ENCODE peak calls at places on chromosomes 2 and 18, in six cellular contexts. D is hepatocyte, O is tibial artery, N is cardiac muscle cell, B is endothelial cell of umbilical vein, K is iPS DF 6.9. G is an unnamed sample. For H3K36me3, the result is how much of the 10 kb centered on the place peaks cover.

GRCh38 chr18:68915066-68915465 is 117.2 kb downstream of the CCDC102B start:
- DNase-seq in O (no peak), N (no peak), D (no peak), K (no peak), B (no peak), G (no peak)

GRCh38 chr2:144595279-144595678 is 75.4 kb upstream of the ZEB2 start:
- DNase-seq in N (no peak), O (no peak), D (no peak), K (no peak), B (peak), G (no peak)

GRCh38 chr2:158214431-158214830 is 112.8 kb downstream of the UPP2 start:
- DNase-seq in B (peak), K (no peak), N (peak), D (peak), O (peak), G (no peak)

GRCh38 chr2:85277416-85278158 is 50.2 kb downstream of the TGOLN2 start:
- DNase-seq in D (peak), B (peak), K (no peak), N (peak), O (no peak), G (no peak)

GRCh38 chr2:117858892-117859531 is 44.5 kb downstream of the DDX18 start:
- DNase-seq in D (no peak), K (no peak), O (no peak), B (no peak), N (no peak), G (no peak)

GRCh38 chr2:189566046-189566445 is 14.5 kb downstream of the SLC40A1 start:
- DNase-seq in B (peak), N (peak), O (peak), K (no peak), D (no peak), G (no peak)

GRCh38 chr2:30334738-30335426 is 103.5 kb downstream of the LBH start:
- DNase-seq in B (no peak), O (no peak), N (no peak), D (no peak), K (no peak), G (no peak)

GRCh38 chr2:205734436-205734835 is 52.1 kb downstream of the NRP2 start:
- DNase-seq in O (no peak), B (peak), D (peak), N (peak), K (no peak), G (no peak)

GRCh38 chr2:136582631-136583205 is 182.6 kb upstream of the THSD7B start:
- DNase-seq in K (peak), B (no peak), D (peak), N (peak), O (no peak), G (no peak)

GRCh38 chr18:62880034-62880433 is 164.7 kb downstream of the PHLPP1 start:
- DNase-seq in B (no peak), K (no peak), D (no peak), N (no peak), O (no peak), G (no peak)

GRCh38 chr18:78041218-78041617 is 791.6 kb downstream of the GALR1 start:
- DNase-seq in D (no peak), B (no peak), O (no peak), N (no peak), K (no peak), G (no peak)

GRCh38 chr18:74286106-74286856 is 5.5 kb downstream of the CYB5A start:
- DNase-seq in O (no peak), D (no peak), K (no peak), B (no peak), N (no peak), G (no peak)

GRCh38 chr2:53242090-53242489 is 525.5 kb upstream of the CHAC2 start:
- DNase-seq in B (no peak), D (peak), O (no peak), N (no peak), K (no peak), G (no peak)

GRCh38 chr2:150620860-150621259 is 133.4 kb upstream of the RND3 start:
- DNase-seq in B (no peak), K (no peak), O (no peak), D (no peak), N (no peak), G (no peak)

GRCh38 chr18:78679861-78680260 is 299.8 kb upstream of the SALL3 start:
- DNase-seq in D (no peak), B (no peak), O (no peak), K (no peak), N (no peak), G (no peak)

GRCh38 chr18:76988827-76989646 is 143.5 kb downstream of the MBP start:
- DNase-seq in B (no peak), K (no peak), O (no peak), N (no peak), D (no peak), G (no peak)

GRCh38 chr2:30821960-30822359 is 14.7 kb upstream of the CAPN13 start:
- DNase-seq in K (no peak), D (no peak), N (no peak), O (no peak), B (no peak), G (no peak)

GRCh38 chr2:20273045-20273444 is 48.1 kb upstream of the SDC1 start:
- DNase-seq in D (no peak), N (no peak), K (no peak), B (no peak), O (no peak), G (no peak)

GRCh38 chr2:161592713-161593112 is 31.5 kb upstream of the SLC4A10 start:
- DNase-seq in O (no peak), D (no peak), N (no peak), K (no peak), B (no peak), G (no peak)

GRCh38 chr2:168948621-168949212 is 47.6 kb downstream of the G6PC2 start:
- DNase-seq in D (peak), K (no peak), N (peak), O (no peak), B (peak), G (no peak)

GRCh38 chr2:38176619-38177021 is 100.7 kb upstream of the CYP1B1 start:
- DNase-seq in B (no peak), O (no peak), D (no peak), K (no peak), N (peak), G (no peak)

DNA sequence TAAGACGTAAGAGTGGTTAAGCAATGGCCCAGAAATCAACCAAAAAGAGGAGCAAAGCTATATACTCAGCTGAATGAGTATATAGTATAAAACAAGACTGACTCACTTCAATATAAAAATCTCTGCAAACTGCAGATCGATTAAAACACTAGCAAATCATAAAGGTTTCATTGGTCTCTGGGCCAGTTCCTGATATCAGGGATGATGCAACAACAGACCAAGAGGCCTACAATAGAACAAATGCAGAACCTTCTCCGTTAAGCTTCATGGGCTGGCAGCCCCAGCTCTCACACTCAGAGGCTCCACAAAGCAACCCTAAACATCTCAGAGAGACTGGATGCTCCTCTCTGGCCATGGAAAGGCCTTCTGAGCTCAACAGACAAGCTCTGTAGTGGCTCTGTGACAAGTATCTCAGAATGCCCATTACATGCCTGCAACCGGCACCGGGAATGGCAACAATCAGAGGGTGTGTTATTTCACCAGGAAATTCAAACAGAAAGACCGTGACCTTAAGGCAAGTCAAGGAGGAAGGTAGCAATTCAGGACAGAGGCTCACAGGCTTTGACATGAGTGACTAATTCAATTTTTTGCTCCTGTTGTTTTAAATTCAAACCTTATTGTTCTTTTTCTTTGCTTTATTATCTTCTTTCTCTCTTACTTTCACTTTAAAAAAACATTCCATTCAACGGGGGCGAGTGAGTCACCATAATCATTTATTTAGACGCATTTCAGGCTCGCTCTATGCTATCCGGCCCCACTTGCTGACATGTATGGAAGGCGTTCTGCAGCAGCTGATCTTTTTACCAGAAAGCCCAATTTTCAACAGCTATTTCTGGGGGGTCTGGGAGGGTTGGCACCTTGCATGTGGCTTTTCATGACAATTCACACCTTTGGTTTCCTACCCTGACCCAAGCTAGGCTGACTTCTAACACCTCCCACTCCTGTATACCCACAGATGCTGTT is 15.1 kb downstream of the CYRIA start:
- DNase-seq in D (no peak), N (peak), K (no peak), O (no peak), B (peak), G (no peak)
- H3K4me3 ChIP-seq in D (no peak), N (no peak), K (no peak), O (peak), B (no peak), G (no peak)

DNA sequence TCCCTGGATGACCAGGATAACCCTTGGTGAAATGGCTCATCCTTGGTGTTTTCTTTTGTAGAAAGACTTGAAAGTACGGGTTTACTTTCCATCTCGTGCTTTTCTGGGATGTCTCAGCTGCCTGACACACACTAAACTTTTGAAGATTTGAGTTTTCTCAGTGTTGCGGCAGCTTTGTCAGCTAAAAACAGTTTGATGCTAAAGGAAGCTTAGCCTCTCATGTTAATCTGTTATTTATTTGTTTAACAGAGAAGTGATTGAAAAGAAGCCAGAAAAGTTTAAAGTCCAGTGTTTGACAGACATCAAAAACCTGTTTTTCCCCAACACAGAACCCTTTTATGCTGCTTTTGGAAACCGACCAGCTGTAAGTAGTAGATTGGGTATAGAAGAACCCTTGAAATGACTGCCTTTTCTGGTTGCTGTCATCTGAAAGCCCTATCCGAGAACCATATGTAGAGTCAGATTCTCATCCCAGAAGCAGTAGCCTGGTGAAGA is 72.8 kb downstream of the LPIN1 start:
- DNase-seq in K (no peak), B (no peak), O (no peak), D (no peak), N (no peak), G (no peak)
- H3K36me3 ChIP-seq in K (under half), B (under half), O (under half), D (under half), N (under half), G (half or more)

DNA sequence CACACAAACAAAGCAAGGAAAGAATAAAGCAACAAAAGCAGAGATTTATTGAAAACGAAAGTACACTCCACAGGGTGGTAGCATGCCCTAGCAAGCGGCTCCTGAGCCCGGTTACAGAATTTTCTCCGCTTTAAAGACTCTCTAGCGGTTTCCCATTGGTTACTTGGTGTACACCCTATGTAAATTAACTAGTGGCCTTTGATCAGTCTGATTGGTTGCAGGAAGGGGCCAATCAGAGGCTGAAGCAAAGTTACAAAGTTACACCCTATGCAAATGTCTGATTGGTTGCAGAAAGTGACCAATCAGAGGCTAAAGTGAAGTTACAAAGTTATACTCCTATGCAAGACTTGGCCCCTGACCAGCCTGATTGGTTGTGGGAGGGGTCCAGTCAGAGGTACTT is 242.9 kb downstream of the LDLRAD4 start:
- DNase-seq in N (no peak), D (no peak), O (no peak), K (no peak), B (no peak), G (no peak)
- H3K4me3 ChIP-seq in N (no peak), D (no peak), O (no peak), K (no peak), B (no peak), G (peak)

GRCh38 chr18:21449367-21450250 is 150.9 kb downstream of the ESCO1 start:
- DNase-seq in B (no peak), K (no peak), D (no peak), N (no peak), O (no peak), G (no peak)

GRCh38 chr18:21450503-21450902 is 150.0 kb downstream of the ESCO1 start:
- DNase-seq in N (no peak), D (no peak), O (no peak), B (no peak), K (no peak), G (no peak)

GRCh38 chr18:21444465-21445023 is 156.0 kb downstream of the ESCO1 start:
- DNase-seq in D (peak), O (no peak), K (peak), N (peak), B (peak), G (no peak)

GRCh38 chr18:21450913-21451312 is 149.6 kb downstream of the ESCO1 start:
- DNase-seq in D (no peak), N (no peak), O (no peak), B (peak), K (no peak), G (no peak)

DNA sequence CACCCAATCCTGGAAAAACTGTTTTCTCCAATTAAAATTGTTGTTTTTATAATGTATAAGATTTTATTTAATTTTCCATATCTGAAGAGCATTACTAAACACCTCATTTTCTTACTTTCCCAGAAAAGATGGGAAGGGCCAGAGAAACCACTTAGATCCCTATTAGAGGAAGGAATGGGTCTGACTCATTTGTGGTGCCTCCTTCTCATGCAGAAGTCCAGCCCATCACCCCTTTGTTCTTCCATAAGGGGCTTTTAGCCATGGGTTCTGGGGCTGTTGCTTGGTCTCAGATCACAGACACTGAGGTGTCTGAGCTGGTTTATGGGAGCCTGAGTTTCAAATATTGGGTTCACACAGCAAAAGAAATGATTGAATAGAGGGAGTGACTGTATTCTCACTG is 152.2 kb downstream of the ESCO1 start:
- DNase-seq in O (no peak), K (no peak), B (no peak), N (no peak), D (no peak), G (no peak)
- H3K36me3 ChIP-seq in O (under half), K (under half), B (under half), N (under half), D (under half), G (under half)

GRCh38 chr2:70977605-70978205 is 725 bp upstream of the ANKRD53 start:
- DNase-seq in N (peak), B (peak), D (no peak), O (peak), K (no peak), G (no peak)

GRCh38 chr2:70981421-70981820 is 3.0 kb downstream of the ANKRD53 start:
- DNase-seq in B (no peak), K (no peak), D (no peak), O (no peak), N (no peak), G (no peak)

GRCh38 chr2:70975237-70975636 is 3.2 kb upstream of the ANKRD53 start:
- DNase-seq in K (no peak), D (peak), N (no peak), B (no peak), O (no peak), G (no peak)

GRCh38 chr2:70979626-70980025 is 1.2 kb downstream of the ANKRD53 start:
- DNase-seq in D (no peak), O (no peak), B (no peak), K (no peak), N (no peak), G (no peak)

DNA sequence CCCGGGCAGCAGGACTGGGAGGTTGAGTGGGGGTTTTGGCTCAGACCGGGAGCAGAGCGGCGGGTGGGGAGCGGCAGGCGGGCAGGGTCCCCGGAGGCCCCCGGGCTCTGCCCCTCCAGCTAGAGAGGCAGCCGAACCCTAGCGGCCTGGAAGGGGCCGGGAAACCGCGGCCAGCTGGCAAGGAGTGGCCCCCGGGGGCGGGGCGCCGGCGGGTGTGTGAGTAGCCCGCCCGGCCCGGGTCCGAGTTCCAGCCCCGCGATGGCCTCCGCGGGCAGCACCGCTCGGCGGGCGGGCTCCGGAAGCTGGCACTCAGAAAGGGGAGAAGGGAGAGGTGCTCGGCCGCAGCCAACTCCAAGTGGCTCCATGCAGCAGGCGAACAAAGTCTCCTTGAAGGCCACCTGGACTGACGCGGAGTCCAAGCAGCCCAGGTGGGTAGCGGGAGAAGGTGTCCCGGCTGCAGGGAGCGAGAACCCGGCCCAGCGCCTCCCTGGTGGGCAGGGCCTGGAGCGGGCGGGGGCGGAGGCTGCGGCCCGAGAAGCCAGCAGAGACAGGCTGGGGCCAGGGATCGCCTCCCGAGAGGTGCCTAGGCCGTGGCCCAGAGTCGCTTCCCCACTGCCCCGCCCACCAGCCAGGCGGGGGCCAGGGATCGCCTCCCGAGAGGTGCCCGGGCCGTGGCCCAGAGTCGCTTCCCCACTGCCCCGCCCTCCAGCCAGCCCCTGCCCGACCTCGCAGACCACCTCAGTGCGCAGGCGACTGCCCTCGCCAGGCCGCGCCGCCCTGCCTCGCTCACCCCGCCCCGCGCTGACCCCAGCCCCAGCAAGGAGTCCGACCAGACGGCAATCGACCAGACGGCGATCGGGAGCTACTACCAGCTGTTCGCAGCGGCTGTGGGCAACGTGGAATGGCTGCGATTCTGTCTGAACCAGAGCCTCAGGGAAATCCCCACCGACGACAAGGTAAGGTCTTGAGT is at the start of gene ANKRD53:
- DNase-seq in O (peak), K (no peak), D (peak), N (peak), B (peak), G (peak)
- H3K4me3 ChIP-seq in O (peak), K (peak), D (peak), N (peak), B (peak), G (peak)

G was measured in CD4-positive, CD25-positive, alpha-beta regulatory T cell.